ENCODE peak calls at places on chromosome 21, in eight cellular contexts. Z, J, L, Q, M, T, H and C are unnamed samples.

GRCh38 chr21:40947713-40948112 is 100.8 kb upstream of the DSCAM start:
- DNase-seq in J (no peak), T (no peak), H (no peak), Z (no peak), Q (no peak), L (no peak), M (no peak), C (no peak)

GRCh38 chr21:39802226-39802625 is 57.2 kb downstream of the IGSF5 start:
- DNase-seq in Z (no peak), L (no peak), T (no peak), H (no peak), M (no peak), Q (no peak), J (no peak), C (no peak)

GRCh38 chr21:45095505-45095904 is 21.1 kb downstream of the ADARB1 start:
- DNase-seq in H (no peak), M (no peak), L (no peak), Z (no peak), J (no peak), T (no peak), Q (no peak), C (no peak)

GRCh38 chr21:31201548-31201947 is 142.5 kb downstream of the TIAM1 start:
- DNase-seq in L (no peak), M (no peak), Z (no peak), J (no peak), Q (no peak), H (peak), T (no peak), C (no peak)

GRCh38 chr21:41217656-41218380 is 49.9 kb downstream of the BACE2 start:
- DNase-seq in J (no peak), T (no peak), M (no peak), Q (no peak), H (peak), L (no peak), Z (no peak), C (peak)

GRCh38 chr21:15908187-15908586 is 178.4 kb downstream of the USP25 start:
- DNase-seq in Z (no peak), T (no peak), J (no peak), Q (no peak), L (no peak), H (no peak), M (no peak), C (peak)

GRCh38 chr21:35475006-35475405 is 425.9 kb upstream of the RUNX1 start:
- DNase-seq in J (no peak), M (no peak), Q (no peak), Z (no peak), T (no peak), H (no peak), L (no peak), C (no peak)

GRCh38 chr21:31282095-31282709 is 61.9 kb downstream of the TIAM1 start:
- DNase-seq in T (peak), L (no peak), J (no peak), M (no peak), Q (no peak), Z (no peak), H (peak), C (peak)

GRCh38 chr21:45326169-45326833 is 38.6 kb upstream of the POFUT2 start:
- DNase-seq in Q (peak), T (no peak), Z (no peak), H (no peak), M (no peak), J (no peak), L (no peak), C (no peak)

GRCh38 chr21:21324297-21324696 is 326.1 kb downstream of the NCAM2 start:
- DNase-seq in Q (no peak), T (no peak), L (no peak), H (no peak), J (no peak), M (no peak), Z (no peak), C (no peak)

GRCh38 chr21:28776251-28776650 is 216.4 kb downstream of the LTN1 start:
- DNase-seq in Q (no peak), M (no peak), J (no peak), L (no peak), Z (no peak), T (no peak), H (no peak), C (no peak)

GRCh38 chr21:14685568-14685967 is 139.5 kb upstream of the SAMSN1 start:
- DNase-seq in M (no peak), T (no peak), Q (no peak), Z (no peak), H (no peak), L (no peak), J (no peak), C (no peak)

GRCh38 chr21:23541571-23541970 is 2065.7 kb downstream of the MRPL39 start:
- DNase-seq in T (no peak), Q (no peak), L (no peak), J (no peak), H (no peak), M (no peak), Z (no peak), C (no peak)